ENCODE peak calls at places on chromosomes 11 and 22, in six cellular contexts. N is Right ventricle myocardium superior, G is activated gamma-delta T cell treated with Interleukin-2 at 50 U/mL for 16 hours, L is stomach, R is epithelial cell of esophagus, S is GM13977. I is an unnamed sample.

GRCh38 chr11:10701982-10702381 is 8.4 kb upstream of the IRAG1 start:
- DNase-seq in N (no peak), G (no peak), L (no peak), R (peak), S (no peak), I (no peak)

GRCh38 chr11:116421529-116422185 is 351.1 kb downstream of the BUD13 start:
- DNase-seq in N (no peak), G (no peak), L (no peak), R (no peak), S (no peak), I (no peak)

GRCh38 chr11:75031771-75032549 is 43.2 kb downstream of the NEU3 start:
- DNase-seq in N (peak), G (peak), L (peak), R (peak), S (peak), I (peak)

GRCh38 chr11:87466228-87466627 is 428.5 kb downstream of the TMEM135 start:
- DNase-seq in N (no peak), G (no peak), L (no peak), R (no peak), S (no peak), I (no peak)

GRCh38 chr22:29055192-29055830 is 6.3 kb downstream of the C22orf31 start:
- DNase-seq in N (no peak), G (no peak), L (no peak), R (no peak), S (no peak), I (no peak)

GRCh38 chr11:102469196-102469821 is 16.7 kb upstream of the TMEM123 start:
- DNase-seq in N (no peak), G (no peak), L (no peak), R (no peak), S (no peak), I (no peak)

GRCh38 chr11:69655479-69656394 is 14.8 kb downstream of the CCND1 start:
- DNase-seq in N (peak), G (no peak), L (no peak), R (no peak), S (no peak), I (no peak)

GRCh38 chr22:22181515-22181959 is 63.0 kb upstream of the VPREB1 start:
- DNase-seq in N (no peak), G (no peak), L (no peak), R (no peak), S (no peak), I (no peak)

GRCh38 chr11:67311556-67312082 is 8.3 kb downstream of the SSH3 start:
- DNase-seq in N (no peak), G (no peak), L (peak), R (peak), S (no peak), I (peak)

GRCh38 chr22:37161442-37161841 is 11.7 kb upstream of the IL2RB start:
- DNase-seq in N (no peak), G (no peak), L (no peak), R (no peak), S (no peak), I (peak)

GRCh38 chr11:110565344-110565684 is 135.6 kb downstream of the FDX1 start:
- DNase-seq in N (no peak), G (no peak), L (no peak), R (peak), S (no peak), I (peak)

GRCh38 chr22:18085188-18085587 is 7.4 kb downstream of the PEX26 start:
- DNase-seq in N (no peak), G (no peak), L (peak), R (no peak), S (no peak), I (no peak)

GRCh38 chr11:17563248-17563647 is 16.2 kb downstream of the OTOG start:
- DNase-seq in N (no peak), G (no peak), L (peak), R (peak), S (no peak), I (no peak)

GRCh38 chr11:28442113-28442512 is 333.9 kb downstream of the METTL15 start:
- DNase-seq in N (no peak), G (no peak), L (no peak), R (no peak), S (no peak), I (peak)

GRCh38 chr22:41565403-41566054 is 4.7 kb downstream of the CSDC2 start:
- DNase-seq in N (no peak), G (no peak), L (no peak), R (peak), S (no peak), I (peak)

GRCh38 chr22:39182478-39183030 is 30.1 kb upstream of the CBX7 start:
- DNase-seq in N (no peak), G (no peak), L (no peak), R (no peak), S (no peak), I (no peak)

GRCh38 chr11:75249704-75250103 is 9.1 kb downstream of the TPBGL start:
- DNase-seq in N (no peak), G (no peak), L (no peak), R (no peak), S (no peak), I (no peak)

GRCh38 chr22:22429374-22430108 is 79.0 kb downstream of the ZNF280B start:
- DNase-seq in N (no peak), G (no peak), L (no peak), R (no peak), S (no peak), I (no peak)

GRCh38 chr22:30591191-30591587 is 521 bp downstream of the PES1 start:
- DNase-seq in N (no peak), G (no peak), L (no peak), R (peak), S (no peak), I (no peak)

GRCh38 chr11:68471360-68472340 is 11.1 kb downstream of the PPP6R3 start:
- DNase-seq in N (no peak), G (peak), L (no peak), R (peak), S (peak), I (no peak)

GRCh38 chr11:111982019-111982464 is 43.2 kb upstream of the DLAT start:
- DNase-seq in N (peak), G (peak), L (peak), R (peak), S (peak), I (peak)

GRCh38 chr11:22263613-22264012 is 70.7 kb downstream of the ANO5 start:
- DNase-seq in N (no peak), G (no peak), L (no peak), R (no peak), S (no peak), I (no peak)

GRCh38 chr22:36077261-36077660 is 48.6 kb upstream of the RBFOX2 start:
- DNase-seq in N (no peak), G (no peak), L (no peak), R (peak), S (no peak), I (peak)

GRCh38 chr22:46062971-46063631 is 86.1 kb upstream of the WNT7B start:
- DNase-seq in N (peak), G (no peak), L (peak), R (no peak), S (no peak), I (no peak)

GRCh38 chr11:111229604-111230003 is 15.9 kb upstream of the POU2AF2 start:
- DNase-seq in N (no peak), G (no peak), L (no peak), R (no peak), S (no peak), I (no peak)

GRCh38 chr11:29328961-29329441 is 687.8 kb downstream of the KCNA4 start:
- DNase-seq in N (no peak), G (no peak), L (no peak), R (peak), S (peak), I (no peak)

GRCh38 chr11:12186683-12187082 is 76.3 kb downstream of the MICAL2 start:
- DNase-seq in N (no peak), G (no peak), L (no peak), R (no peak), S (no peak), I (no peak)

GRCh38 chr11:122628691-122629555 is 26.6 kb upstream of the UBASH3B start:
- DNase-seq in N (peak), G (peak), L (peak), R (peak), S (peak), I (peak)

GRCh38 chr22:44292007-44292370 is 20.8 kb downstream of the SHISAL1 start:
- DNase-seq in N (no peak), G (no peak), L (no peak), R (no peak), S (no peak), I (no peak)

GRCh38 chr11:123301696-123302400 is 106.8 kb upstream of the CLMP start:
- DNase-seq in N (peak), G (peak), L (peak), R (peak), S (peak), I (peak)

GRCh38 chr11:95229199-95230053 is 1.6 kb downstream of the SESN3 start:
- DNase-seq in N (no peak), G (no peak), L (no peak), R (peak), S (no peak), I (no peak)

GRCh38 chr11:1131033-1131911 is 26.5 kb upstream of the MUC5AC start:
- DNase-seq in N (peak), G (no peak), L (peak), R (no peak), S (no peak), I (no peak)

GRCh38 chr11:94602430-94603372 is 35.5 kb downstream of the PIWIL4 start:
- DNase-seq in N (peak), G (peak), L (peak), R (peak), S (peak), I (peak)

GRCh38 chr11:88384004-88384677 is 46.6 kb upstream of the CTSC start:
- DNase-seq in N (no peak), G (no peak), L (no peak), R (peak), S (no peak), I (no peak)

GRCh38 chr11:3225159-3225758 is 6.6 kb upstream of the MRGPRG start:
- DNase-seq in N (peak), G (no peak), L (no peak), R (no peak), S (peak), I (no peak)

I was measured in trophoblast cell.